ENCODE peak calls at places on chromosomes 12 and 14, in eight cellular contexts. Y is LoVo; U is upper lobe of right lung; D is hepatic stellate cell; E is AG09309; Q is NCI-H2081; V is naive thymus-derived CD8-positive, alpha-beta T cell; S is endodermal cell. Z is an unnamed sample.

GRCh38 chr14:98961191-98961590 is 310.8 kb downstream of the BCL11B start:
- DNase-seq in Y (no peak), U (no peak), D (no peak), E (no peak), Q (no peak), V (no peak), S (peak), Z (no peak)

GRCh38 chr14:29906256-29906885 is 21.3 kb downstream of the PRKD1 start:
- DNase-seq in Y (no peak), U (no peak), D (no peak), E (no peak), Q (no peak), V (no peak), S (no peak), Z (no peak)

GRCh38 chr12:83823386-83824045 is 1089.1 kb downstream of the SLC6A15 start:
- DNase-seq in Y (peak), U (no peak), D (no peak), E (no peak), Q (peak), V (no peak), S (peak), Z (no peak)

GRCh38 chr12:52971701-52972329 is 22.9 kb downstream of the KRT18 start:
- DNase-seq in Y (peak), U (no peak), D (peak), E (no peak), Q (no peak), V (no peak), S (peak), Z (no peak)

GRCh38 chr12:10214877-10215267 is 2.2 kb downstream of the GABARAPL1 start:
- DNase-seq in Y (no peak), U (no peak), D (no peak), E (no peak), Q (no peak), V (no peak), S (no peak), Z (no peak)

GRCh38 chr12:89389755-89390661 is 37.7 kb upstream of the DUSP6 start:
- DNase-seq in Y (peak), U (no peak), D (no peak), E (no peak), Q (no peak), V (no peak), S (no peak), Z (no peak)

GRCh38 chr14:51145246-51145645 is 50.3 kb upstream of the TRIM9 start:
- DNase-seq in Y (no peak), U (no peak), D (no peak), E (no peak), Q (no peak), V (no peak), S (no peak), Z (no peak)

GRCh38 chr12:110367209-110367864 is 36.2 kb downstream of the ANAPC7 start:
- DNase-seq in Y (no peak), U (no peak), D (no peak), E (no peak), Q (no peak), V (no peak), S (no peak), Z (no peak)

GRCh38 chr12:11513288-11513687 is 117.9 kb upstream of the PRB2 start:
- DNase-seq in Y (no peak), U (no peak), D (no peak), E (no peak), Q (no peak), V (no peak), S (peak), Z (no peak)

GRCh38 chr12:122399254-122399591 is 23.2 kb downstream of the CLIP1 start:
- DNase-seq in Y (no peak), U (no peak), D (no peak), E (no peak), Q (no peak), V (no peak), S (no peak), Z (no peak)

GRCh38 chr14:65054471-65055085 is 47.7 kb downstream of the MAX start:
- DNase-seq in Y (no peak), U (no peak), D (no peak), E (no peak), Q (no peak), V (no peak), S (no peak), Z (no peak)

GRCh38 chr12:54988402-54989054 is 4.0 kb upstream of the TESPA1 start:
- DNase-seq in Y (no peak), U (peak), D (no peak), E (no peak), Q (no peak), V (no peak), S (no peak), Z (no peak)

GRCh38 chr12:54385251-54385914 is 850 bp upstream of the ZNF385A start:
- DNase-seq in Y (no peak), U (peak), D (no peak), E (no peak), Q (no peak), V (no peak), S (peak), Z (no peak)

GRCh38 chr12:50401383-50402155 is 884 bp downstream of the LARP4 start:
- DNase-seq in Y (peak), U (no peak), D (peak), E (peak), Q (no peak), V (no peak), S (peak), Z (no peak)

GRCh38 chr12:130031571-130032189 is 127.9 kb upstream of the TMEM132D start:
- DNase-seq in Y (peak), U (no peak), D (peak), E (no peak), Q (peak), V (no peak), S (peak), Z (no peak)

GRCh38 chr12:132439333-132439904 is 50.5 kb upstream of the FBRSL1 start:
- DNase-seq in Y (no peak), U (no peak), D (no peak), E (no peak), Q (no peak), V (no peak), S (no peak), Z (no peak)

GRCh38 chr12:58873496-58873895 is 46.8 kb downstream of the LRIG3 start:
- DNase-seq in Y (no peak), U (no peak), D (no peak), E (no peak), Q (no peak), V (no peak), S (no peak), Z (no peak)

GRCh38 chr12:2856901-2857495 is at the start of gene TEX52:
- DNase-seq in Y (no peak), U (no peak), D (no peak), E (no peak), Q (no peak), V (no peak), S (peak), Z (no peak)

GRCh38 chr12:88960213-88960878 is 380.1 kb upstream of the KITLG start:
- DNase-seq in Y (peak), U (no peak), D (no peak), E (no peak), Q (no peak), V (no peak), S (no peak), Z (no peak)

GRCh38 chr12:124510301-124510970 is 57.0 kb downstream of the NCOR2 start:
- DNase-seq in Y (no peak), U (no peak), D (no peak), E (no peak), Q (no peak), V (no peak), S (peak), Z (no peak)

GRCh38 chr12:91951571-91951970 is 194.1 kb downstream of the BTG1 start:
- DNase-seq in Y (peak), U (no peak), D (peak), E (no peak), Q (no peak), V (no peak), S (no peak), Z (no peak)

GRCh38 chr12:92036771-92037453 is 108.7 kb downstream of the BTG1 start:
- DNase-seq in Y (no peak), U (no peak), D (no peak), E (peak), Q (no peak), V (no peak), S (no peak), Z (no peak)

GRCh38 chr14:68363841-68364711 is 428.8 kb downstream of the ZFP36L1 start:
- DNase-seq in Y (no peak), U (peak), D (peak), E (no peak), Q (no peak), V (no peak), S (peak), Z (no peak)

GRCh38 chr12:127401005-127401404 is 866.0 kb upstream of the TMEM132C start:
- DNase-seq in Y (no peak), U (no peak), D (peak), E (no peak), Q (no peak), V (no peak), S (no peak), Z (no peak)

GRCh38 chr12:14384783-14385638 is 19.5 kb downstream of the ATF7IP start:
- DNase-seq in Y (peak), U (no peak), D (peak), E (peak), Q (peak), V (peak), S (peak), Z (no peak)

GRCh38 chr14:22579218-22579617 is 9.8 kb downstream of the DAD1 start:
- DNase-seq in Y (no peak), U (no peak), D (no peak), E (no peak), Q (no peak), V (no peak), S (no peak), Z (no peak)

GRCh38 chr12:80805106-80805505 is 88.4 kb downstream of the MYF5 start:
- DNase-seq in Y (no peak), U (no peak), D (no peak), E (no peak), Q (no peak), V (no peak), S (no peak), Z (no peak)

GRCh38 chr14:89379891-89380820 is 36.9 kb downstream of the FOXN3 start:
- DNase-seq in Y (no peak), U (no peak), D (no peak), E (no peak), Q (no peak), V (no peak), S (no peak), Z (no peak)

GRCh38 chr14:95663226-95663797 is 22.9 kb upstream of the TCL1B start:
- DNase-seq in Y (no peak), U (no peak), D (no peak), E (no peak), Q (no peak), V (no peak), S (no peak), Z (no peak)

GRCh38 chr14:96863327-96863985 is 66.3 kb downstream of the VRK1 start:
- DNase-seq in Y (no peak), U (no peak), D (no peak), E (no peak), Q (peak), V (no peak), S (no peak), Z (no peak)

GRCh38 chr14:86543531-86543930 is 1013.6 kb downstream of the FLRT2 start:
- DNase-seq in Y (no peak), U (no peak), D (no peak), E (no peak), Q (no peak), V (no peak), S (no peak), Z (no peak)

Z was measured in HTR-8/SVneo.